ENCODE peak calls at places on chromosomes 1 and 21, in four cellular contexts. C is NCI-H2171 treated with DMSO at 0.1 percent for 48 hours; M is dorsolateral prefrontal cortex; P is activated CD4-positive, alpha-beta memory T cell treated with anti-CD3 and anti-CD28 coated beads for 36 hours. G is an unnamed sample.

GRCh38 chr1:103514920-103515503 is 10.5 kb upstream of the RNPC3 start:
- DNase-seq in C (peak), M (no peak), P (no peak), G (no peak)

GRCh38 chr21:34989337-34990151 is 59.6 kb downstream of the RUNX1 start:
- DNase-seq in C (no peak), M (no peak), P (peak), G (no peak)

GRCh38 chr1:155078496-155079209 is at the start of gene EFNA3:
- DNase-seq in C (peak), M (peak), P (peak), G (no peak)

GRCh38 chr1:52636701-52637695 is 4.0 kb downstream of the SHISAL2A start:
- DNase-seq in C (no peak), M (no peak), P (peak), G (peak)

GRCh38 chr21:33205476-33205875 is 24.3 kb upstream of the IFNAR2 start:
- DNase-seq in C (no peak), M (no peak), P (peak), G (peak)

GRCh38 chr1:111228748-111229126 is 1.2 kb downstream of the CHI3L2 start:
- DNase-seq in C (no peak), M (no peak), P (no peak), G (no peak)

GRCh38 chr1:50425376-50426107 is 2.3 kb upstream of the DMRTA2 start:
- DNase-seq in C (no peak), M (no peak), P (no peak), G (no peak)

GRCh38 chr1:214249651-214250050 is 31.3 kb upstream of the SMYD2 start:
- DNase-seq in C (no peak), M (no peak), P (no peak), G (no peak)

GRCh38 chr1:202716654-202717053 is 6.4 kb upstream of the SYT2 start:
- DNase-seq in C (no peak), M (no peak), P (no peak), G (no peak)

GRCh38 chr1:223842784-223843183 is 3.0 kb downstream of the TP53BP2 start:
- DNase-seq in C (no peak), M (no peak), P (no peak), G (no peak)

GRCh38 chr1:21510885-21511578 is 1.8 kb downstream of the ALPL start:
- DNase-seq in C (no peak), M (no peak), P (no peak), G (no peak)

GRCh38 chr1:246971322-246971721 is 36.5 kb downstream of the ZNF695 start:
- DNase-seq in C (peak), M (peak), P (peak), G (peak)

GRCh38 chr1:7422081-7422480 is 349.0 kb upstream of the VAMP3 start:
- DNase-seq in C (no peak), M (no peak), P (no peak), G (no peak)

GRCh38 chr1:54857741-54858665 is 29.0 kb downstream of the DHCR24 start:
- DNase-seq in C (no peak), M (no peak), P (no peak), G (no peak)

GRCh38 chr1:12472798-12473551 is 145.0 kb downstream of the DHRS3 start:
- DNase-seq in C (no peak), M (no peak), P (peak), G (no peak)

GRCh38 chr1:201665036-201665435 is 126.1 kb downstream of the NAV1 start:
- DNase-seq in C (no peak), M (no peak), P (no peak), G (no peak)

GRCh38 chr1:206467915-206468314 is 2.4 kb upstream of the IKBKE start:
- DNase-seq in C (no peak), M (peak), P (peak), G (peak)

GRCh38 chr1:169109561-169110134 is 3.2 kb downstream of the ATP1B1 start:
- DNase-seq in C (no peak), M (peak), P (no peak), G (peak)

GRCh38 chr21:41545500-41546359 is 37.8 kb upstream of the TMPRSS2 start:
- DNase-seq in C (no peak), M (no peak), P (no peak), G (no peak)

GRCh38 chr1:11443043-11443442 is 35.9 kb upstream of the DISP3 start:
- DNase-seq in C (no peak), M (no peak), P (no peak), G (no peak)

GRCh38 chr1:171655215-171656116 is 3.0 kb upstream of the MYOC start:
- DNase-seq in C (no peak), M (no peak), P (peak), G (peak)

GRCh38 chr21:36696640-36697472 is 2.1 kb upstream of the SIM2 start:
- DNase-seq in C (no peak), M (no peak), P (no peak), G (no peak)

GRCh38 chr1:245589221-245589620 is 434.4 kb downstream of the KIF26B start:
- DNase-seq in C (no peak), M (no peak), P (no peak), G (no peak)

GRCh38 chr1:198778049-198778448 is 139.2 kb downstream of the PTPRC start:
- DNase-seq in C (no peak), M (no peak), P (no peak), G (no peak)

GRCh38 chr1:59678809-59679228 is 135.9 kb upstream of the HOOK1 start:
- DNase-seq in C (no peak), M (no peak), P (no peak), G (no peak)

GRCh38 chr21:23223882-23224281 is 2225.7 kb downstream of the NCAM2 start:
- DNase-seq in C (peak), M (no peak), P (no peak), G (no peak)

GRCh38 chr1:218304281-218305039 is 19.4 kb downstream of the RRP15 start:
- DNase-seq in C (peak), M (no peak), P (no peak), G (no peak)

G was measured in HL-60.